ENCODE peak calls at places on chromosome 16, in seven cellular contexts. G is breast epithelium, V is IMR-90, C is cardiac muscle cell, H is uterus, Z is prostate gland, P is A673. I is an unnamed sample.

GRCh38 chr16:72856797-72857196 is 191.1 kb downstream of the ZFHX3 start:
- DNase-seq in C (peak), V (no peak), P (peak), Z (no peak), G (no peak), H (no peak), I (peak)

GRCh38 chr16:66199189-66199588 is 167.3 kb upstream of the CDH5 start:
- DNase-seq in H (no peak), V (peak), P (no peak), G (no peak), C (peak), Z (no peak), I (no peak)

GRCh38 chr16:67459858-67460144 is 21.2 kb downstream of the ATP6V0D1 start:
- DNase-seq in V (no peak), H (peak), P (no peak), Z (no peak), G (no peak), C (no peak), I (no peak)

GRCh38 chr16:50571786-50572185 is 23.6 kb downstream of the NKD1 start:
- DNase-seq in Z (no peak), C (no peak), P (no peak), H (no peak), G (no peak), V (no peak), I (no peak)

GRCh38 chr16:49095539-49095938 is 186.1 kb downstream of the CBLN1 start:
- DNase-seq in V (no peak), H (no peak), G (no peak), P (no peak), Z (no peak), C (no peak), I (no peak)

GRCh38 chr16:76897816-76898215 is 293.2 kb upstream of the MON1B start:
- DNase-seq in Z (no peak), G (no peak), H (no peak), C (no peak), V (no peak), P (no peak), I (peak)

GRCh38 chr16:48850097-48850496 is 240.1 kb upstream of the N4BP1 start:
- DNase-seq in V (no peak), H (no peak), P (no peak), Z (no peak), C (no peak), G (no peak), I (peak)

GRCh38 chr16:68070249-68070725 is 14.9 kb upstream of the NFATC3 start:
- DNase-seq in Z (no peak), C (no peak), H (no peak), G (no peak), P (no peak), V (no peak), I (no peak)

GRCh38 chr16:12315330-12316138 is 339.0 kb downstream of the SNX29 start:
- DNase-seq in P (no peak), H (no peak), G (no peak), C (no peak), V (no peak), Z (no peak), I (no peak)

GRCh38 chr16:79691001-79691400 is 90.5 kb upstream of the MAF start:
- DNase-seq in P (no peak), H (no peak), C (no peak), Z (no peak), G (no peak), V (no peak), I (no peak)

GRCh38 chr16:11460820-11461594 is 115.7 kb downstream of the RMI2 start:
- DNase-seq in C (no peak), G (no peak), Z (no peak), V (no peak), P (no peak), H (no peak), I (no peak)

DNA sequence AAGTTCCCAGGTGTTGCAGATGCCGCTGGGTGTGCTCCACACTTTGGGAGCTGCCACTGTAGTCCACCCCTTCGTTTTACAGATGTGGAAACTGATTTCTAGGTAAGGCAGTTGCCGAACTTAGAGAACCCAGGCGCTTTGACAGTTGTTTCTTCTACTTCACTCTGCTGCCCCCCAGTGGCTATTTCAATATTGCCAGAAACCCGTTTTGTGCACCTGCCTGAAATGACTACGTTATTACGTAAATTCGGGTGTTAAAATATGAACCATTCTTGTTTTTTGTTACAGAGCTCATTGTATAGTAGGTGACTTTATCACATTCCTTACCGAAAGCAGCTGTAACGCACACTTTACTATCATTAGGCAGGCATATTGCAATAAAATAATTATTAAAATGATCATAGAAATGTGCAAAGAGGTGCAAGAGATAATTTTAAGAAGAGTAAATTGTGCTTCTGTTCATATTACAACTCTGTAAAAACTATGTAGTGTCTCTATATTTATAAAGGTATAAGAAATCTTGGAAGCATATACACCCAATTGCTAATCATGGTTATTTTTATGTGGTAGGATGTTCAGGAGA is 44.9 kb downstream of the OTOA start:
- DNase-seq in Z (peak), P (peak), G (peak), V (peak), H (peak), C (peak), I (peak)
- TF ChIP-seq CTCF in Z (peak), P (peak), G (peak), V (peak), H (peak), C (peak), I (peak)

DNA sequence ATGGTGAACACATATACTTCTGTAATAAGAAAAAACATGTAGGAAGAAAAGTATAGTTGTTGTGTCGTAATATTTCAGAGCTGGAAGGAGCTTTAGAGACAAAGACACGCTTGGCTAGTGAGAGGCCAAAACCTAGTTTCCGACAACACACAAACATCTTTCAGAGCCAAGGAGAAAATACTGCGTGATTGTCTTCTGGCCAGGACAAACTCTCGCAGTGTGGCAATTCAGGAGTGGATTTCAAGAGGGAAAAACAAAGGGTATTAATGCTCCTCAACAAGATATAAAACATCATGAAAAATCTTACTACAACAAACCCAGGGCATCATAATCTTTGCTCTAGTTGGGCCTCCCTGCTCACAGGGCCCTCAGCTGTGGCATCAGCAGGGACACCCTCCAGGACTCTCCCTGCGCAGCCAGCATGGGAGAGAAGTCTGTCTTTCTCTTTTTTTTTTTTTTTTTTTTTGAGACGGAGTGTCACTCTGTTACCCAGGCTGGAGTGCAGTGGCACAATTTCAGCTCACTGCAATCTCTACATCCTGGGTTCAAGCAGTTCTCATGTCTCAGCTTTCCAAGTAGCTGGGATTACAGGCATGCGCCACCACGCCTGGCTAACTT is 66.4 kb downstream of the CYB5B start:
- DNase-seq in G (no peak), V (no peak), H (no peak), C (no peak), P (no peak), Z (no peak), I (no peak)
- H3K27ac ChIP-seq in G (no peak), V (no peak), H (no peak), C (no peak), P (no peak), Z (no peak), I (no peak)

GRCh38 chr16:21626659-21627277 is 25.6 kb downstream of the IGSF6 start:
- DNase-seq in C (peak), G (no peak), H (peak), Z (no peak), V (peak), P (peak), I (peak)
- TF ChIP-seq CTCF in C (no peak), G (no peak), H (no peak), Z (no peak), V (no peak), P (no peak), I (no peak)

DNA sequence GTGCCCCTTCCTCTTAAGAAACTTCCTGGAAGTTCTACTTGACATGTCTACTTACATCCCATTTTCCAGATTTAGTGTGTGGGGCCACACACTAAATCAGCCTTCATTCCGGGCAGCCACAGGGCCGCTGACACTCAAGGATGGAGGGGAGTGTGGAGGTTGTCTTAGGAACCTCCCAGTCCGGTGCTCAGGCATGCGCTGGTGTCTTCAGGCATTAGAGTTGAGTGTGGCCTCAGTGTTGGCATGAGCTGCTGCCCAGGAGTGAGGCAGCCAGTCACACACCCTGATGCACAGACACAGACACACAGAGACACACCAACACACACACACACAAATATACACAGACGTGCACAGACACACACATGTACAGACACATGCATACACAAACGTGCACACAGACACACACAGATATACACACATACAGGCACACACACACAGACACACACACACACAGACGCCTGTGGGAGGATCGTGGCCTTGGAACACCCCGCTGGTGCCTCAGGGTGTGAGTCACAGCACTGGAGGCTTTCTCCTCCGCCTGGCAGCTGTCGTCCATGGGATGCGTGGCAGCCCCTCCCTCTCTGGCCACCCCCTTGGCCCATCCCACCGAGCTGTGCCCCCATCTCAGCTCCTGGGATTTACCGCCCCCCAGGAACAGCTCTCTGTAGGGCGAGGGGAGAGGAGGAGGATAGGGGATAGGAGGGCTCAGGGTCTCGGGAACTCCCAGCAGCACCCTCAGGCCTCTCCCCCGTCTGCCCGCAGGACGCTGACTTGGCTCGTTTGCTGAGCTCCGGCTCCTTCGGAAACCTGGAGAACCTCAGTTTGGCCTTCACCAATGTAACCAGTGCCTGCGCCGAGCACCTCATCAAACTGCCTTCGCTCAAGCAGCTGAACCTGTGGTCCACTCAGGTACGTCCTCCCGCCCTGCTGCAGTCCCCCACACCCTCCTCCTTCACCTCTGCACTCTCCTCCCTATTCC is 75.6 kb upstream of the PLCG2 start:
- DNase-seq in C (peak), H (peak), P (peak), G (no peak), Z (no peak), V (peak), I (peak)
- H3K27ac ChIP-seq in C (no peak), H (no peak), P (no peak), G (no peak), Z (no peak), V (no peak), I (peak)

GRCh38 chr16:81880816-81881215 is 101.7 kb downstream of the PLCG2 start:
- DNase-seq in P (no peak), G (no peak), Z (no peak), V (no peak), C (no peak), H (no peak), I (no peak)
- TF ChIP-seq CTCF in P (no peak), G (no peak), Z (no peak), V (no peak), C (no peak), H (no peak), I (no peak)

DNA sequence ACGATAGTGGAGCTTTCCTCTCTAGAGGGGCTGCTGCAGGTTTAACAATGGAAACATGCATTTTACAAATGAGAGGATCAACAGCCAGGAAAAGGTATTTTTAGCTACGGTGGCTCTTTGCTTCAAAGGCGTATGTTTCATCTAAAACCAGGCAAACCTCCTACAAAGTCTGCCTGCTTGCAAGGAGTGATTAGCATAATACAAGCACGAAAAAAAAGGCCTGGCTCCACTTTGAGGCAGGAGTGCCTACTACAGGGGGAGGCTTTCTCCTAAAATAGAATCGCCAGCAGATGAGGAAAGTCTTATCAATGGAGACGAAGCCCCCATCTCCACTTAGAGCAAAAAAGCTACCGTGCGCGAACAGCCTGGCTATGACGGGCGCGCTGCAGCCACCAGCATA is 27.1 kb upstream of the MTSS2 start:
- DNase-seq in V (no peak), C (no peak), Z (no peak), G (no peak), P (no peak), H (no peak), I (no peak)
- H3K27ac ChIP-seq in V (peak), C (peak), Z (no peak), G (no peak), P (no peak), H (peak), I (peak)

I was measured in RWPE1.